ENCODE peak calls at places on chromosomes 6 and 20, in six cellular contexts. One of them, this sample, is unnamed.

GRCh38 chr6:16472349-16473069 is 234.1 kb downstream of the GMPR start:
- DNase-seq in HCT116: no peak
- DNase-seq in GM23248: peak
- DNase-seq in MM.1S: no peak
- DNase-seq in SK-N-SH: no peak
- DNase-seq in PC-3: peak
- DNase-seq in this sample: no peak

GRCh38 chr20:49614338-49615050 is 46.6 kb upstream of the PTGIS start:
- DNase-seq in PC-3: no peak
- DNase-seq in GM23248: no peak
- DNase-seq in SK-N-SH: no peak
- DNase-seq in MM.1S: no peak
- DNase-seq in HCT116: no peak
- DNase-seq in this sample: no peak

GRCh38 chr20:37526238-37526838 is 1.3 kb downstream of the BLCAP start:
- DNase-seq in GM23248: peak
- DNase-seq in SK-N-SH: peak
- DNase-seq in MM.1S: no peak
- DNase-seq in HCT116: no peak
- DNase-seq in PC-3: peak
- DNase-seq in this sample: peak

GRCh38 chr20:41913146-41913545 is 295.0 kb upstream of the CHD6 start:
- DNase-seq in GM23248: no peak
- DNase-seq in HCT116: no peak
- DNase-seq in MM.1S: no peak
- DNase-seq in PC-3: no peak
- DNase-seq in SK-N-SH: no peak
- DNase-seq in this sample: no peak

GRCh38 chr6:134318396-134319281 is 727 bp upstream of the SGK1 start:
- DNase-seq in PC-3: no peak
- DNase-seq in HCT116: no peak
- DNase-seq in MM.1S: no peak
- DNase-seq in GM23248: no peak
- DNase-seq in SK-N-SH: no peak
- DNase-seq in this sample: no peak

GRCh38 chr6:91781946-91782345 is 1195.1 kb upstream of the MAP3K7 start:
- DNase-seq in GM23248: no peak
- DNase-seq in SK-N-SH: no peak
- DNase-seq in PC-3: no peak
- DNase-seq in MM.1S: no peak
- DNase-seq in HCT116: no peak
- DNase-seq in this sample: no peak

GRCh38 chr6:107817784-107818183 is 6.3 kb downstream of the SCML4 start:
- DNase-seq in HCT116: no peak
- DNase-seq in SK-N-SH: no peak
- DNase-seq in GM23248: no peak
- DNase-seq in PC-3: no peak
- DNase-seq in MM.1S: no peak
- DNase-seq in this sample: no peak

GRCh38 chr20:51926670-51927305 is 124.5 kb upstream of the SALL4 start:
- DNase-seq in MM.1S: no peak
- DNase-seq in GM23248: no peak
- DNase-seq in PC-3: peak
- DNase-seq in SK-N-SH: no peak
- DNase-seq in HCT116: no peak
- DNase-seq in this sample: no peak

GRCh38 chr6:32075781-32076494 is 33.2 kb downstream of the TNXB start:
- DNase-seq in MM.1S: no peak
- DNase-seq in GM23248: peak
- DNase-seq in HCT116: no peak
- DNase-seq in SK-N-SH: no peak
- DNase-seq in PC-3: peak
- DNase-seq in this sample: no peak

GRCh38 chr6:26232306-26232949 is 132.6 kb upstream of the BTN3A2 start:
- DNase-seq in PC-3: no peak
- DNase-seq in GM23248: no peak
- DNase-seq in MM.1S: no peak
- DNase-seq in HCT116: no peak
- DNase-seq in SK-N-SH: no peak
- DNase-seq in this sample: no peak

GRCh38 chr6:71035871-71036270 is 79.0 kb upstream of the B3GAT2 start:
- DNase-seq in GM23248: no peak
- DNase-seq in HCT116: no peak
- DNase-seq in PC-3: no peak
- DNase-seq in MM.1S: no peak
- DNase-seq in SK-N-SH: no peak
- DNase-seq in this sample: no peak

GRCh38 chr20:61556116-61556515 is 304.1 kb downstream of the CDH4 start:
- DNase-seq in PC-3: no peak
- DNase-seq in MM.1S: no peak
- DNase-seq in HCT116: no peak
- DNase-seq in GM23248: peak
- DNase-seq in SK-N-SH: no peak
- DNase-seq in this sample: no peak

GRCh38 chr6:157172830-157173536 is 150.3 kb downstream of the TMEM242 start:
- DNase-seq in SK-N-SH: no peak
- DNase-seq in GM23248: no peak
- DNase-seq in PC-3: no peak
- DNase-seq in HCT116: no peak
- DNase-seq in MM.1S: no peak
- DNase-seq in this sample: no peak

GRCh38 chr6:81613606-81614005 is 138.9 kb downstream of the TENT5A start:
- DNase-seq in GM23248: peak
- DNase-seq in HCT116: no peak
- DNase-seq in PC-3: peak
- DNase-seq in MM.1S: no peak
- DNase-seq in SK-N-SH: no peak
- DNase-seq in this sample: no peak
- H3K4me2 ChIP-seq in GM23248: peak
- H3K4me2 ChIP-seq in HCT116: peak
- H3K4me2 ChIP-seq in PC-3: peak
- H3K4me2 ChIP-seq in MM.1S: no peak
- H3K4me2 ChIP-seq in SK-N-SH: peak
- H3K4me2 ChIP-seq in this sample: no peak

GRCh38 chr20:63554361-63555278 is 661 bp downstream of the FNDC11 start:
- DNase-seq in PC-3: no peak
- DNase-seq in HCT116: no peak
- DNase-seq in MM.1S: no peak
- DNase-seq in GM23248: no peak
- DNase-seq in SK-N-SH: no peak
- DNase-seq in this sample: peak
- H3K9ac ChIP-seq in PC-3: no peak
- H3K9ac ChIP-seq in HCT116: peak
- H3K9ac ChIP-seq in MM.1S: no peak
- H3K9ac ChIP-seq in GM23248: no peak
- H3K9ac ChIP-seq in SK-N-SH: peak
- H3K9ac ChIP-seq in this sample: no peak

GRCh38 chr20:24469116-24470030 is at the start of gene SYNDIG1:
- DNase-seq in SK-N-SH: peak
- DNase-seq in MM.1S: peak
- DNase-seq in GM23248: peak
- DNase-seq in HCT116: no peak
- DNase-seq in PC-3: no peak
- DNase-seq in this sample: peak
- TF ChIP-seq EZH2phosphoT487 in SK-N-SH: no peak
- TF ChIP-seq EZH2phosphoT487 in MM.1S: no peak
- TF ChIP-seq EZH2phosphoT487 in GM23248: no peak
- TF ChIP-seq EZH2phosphoT487 in HCT116: no peak
- TF ChIP-seq EZH2phosphoT487 in PC-3: no peak
- TF ChIP-seq EZH2phosphoT487 in this sample: no peak

GRCh38 chr6:45305546-45305945 is 22.6 kb upstream of the RUNX2 start:
- DNase-seq in MM.1S: no peak
- DNase-seq in HCT116: no peak
- DNase-seq in GM23248: no peak
- DNase-seq in PC-3: peak
- DNase-seq in SK-N-SH: no peak
- DNase-seq in this sample: no peak

GRCh38 chr6:45314146-45314545 is 14.0 kb upstream of the RUNX2 start:
- DNase-seq in PC-3: no peak
- DNase-seq in MM.1S: no peak
- DNase-seq in HCT116: no peak
- DNase-seq in SK-N-SH: no peak
- DNase-seq in GM23248: no peak
- DNase-seq in this sample: no peak

DNA sequence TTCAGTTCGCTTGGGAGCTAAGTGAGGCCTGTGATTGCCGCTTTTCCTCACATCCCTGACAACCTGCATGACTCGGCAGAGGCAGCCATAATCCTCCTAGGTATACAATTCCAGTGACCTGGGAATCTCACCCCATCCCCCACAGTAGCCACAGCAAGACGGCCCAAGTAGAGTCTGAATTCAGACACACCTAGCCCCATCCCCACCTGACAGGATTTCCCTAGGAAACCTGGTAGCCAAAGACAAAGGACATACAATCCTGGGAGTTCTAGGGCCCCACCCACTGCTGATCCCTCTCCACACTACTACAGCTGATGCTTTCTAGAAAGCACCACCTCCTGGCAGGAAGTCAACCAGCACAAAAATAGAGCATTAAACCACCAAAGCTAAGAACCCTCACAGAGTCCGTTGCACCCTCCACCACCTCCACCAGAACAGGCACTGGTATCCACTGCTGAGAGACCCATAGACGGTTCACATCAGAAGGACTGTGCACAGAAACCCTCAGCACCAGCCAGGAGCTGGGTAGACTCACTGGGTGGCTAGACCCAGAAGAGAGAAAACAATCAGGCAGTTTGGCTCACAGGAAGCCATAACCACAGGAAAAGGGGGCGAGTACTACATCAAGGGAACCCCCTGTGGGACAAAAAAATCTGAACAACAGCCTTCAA is 17.9 kb upstream of the RUNX2 start:
- DNase-seq in HCT116: no peak
- DNase-seq in GM23248: no peak
- DNase-seq in MM.1S: peak
- DNase-seq in SK-N-SH: no peak
- DNase-seq in PC-3: no peak
- DNase-seq in this sample: no peak
- H3K4me2 ChIP-seq in HCT116: no peak
- H3K4me2 ChIP-seq in GM23248: no peak
- H3K4me2 ChIP-seq in MM.1S: peak
- H3K4me2 ChIP-seq in SK-N-SH: no peak
- H3K4me2 ChIP-seq in PC-3: no peak
- H3K4me2 ChIP-seq in this sample: no peak